ENCODE peak calls at places on chromosome 22, in seven cellular contexts. D is substantia nigra; F is osteoblast; L is activated CD4-positive, alpha-beta memory T cell treated with anti-CD3 and anti-CD28 coated beads, Interleukin-2, amount 10 ng/mL, durations not matched to agents 7 days and 5 days; E is midbrain; Z is brain microvascular endothelial cell; H is fibroblast of pulmonary artery. X is an unnamed sample.

GRCh38 chr22:45934659-45935341 is 42.2 kb downstream of the WNT7B start:
- DNase-seq in D (no peak), F (peak; percentile 100), L (no peak), E (no peak), Z (peak; percentile 67), H (peak; percentile 57), X (peak; percentile 65)

GRCh38 chr22:21942407-21942895 is 10.2 kb downstream of the PPM1F start:
- DNase-seq in D (peak; percentile 8), F (peak; percentile 96), L (no peak), E (no peak), Z (peak; percentile 77), H (peak; percentile 89), X (peak; percentile 92)

GRCh38 chr22:37503850-37504249 is 15.4 kb downstream of the CARD10 start:
- DNase-seq in D (no peak), F (no peak), L (no peak), E (no peak), Z (no peak), H (no peak), X (no peak)

GRCh38 chr22:50269573-50270301 is 443 bp downstream of the MAPK11 start:
- DNase-seq in D (no peak), F (peak; percentile 98), L (peak; percentile 65), E (peak; percentile 16), Z (no peak), H (peak; percentile 45), X (peak; percentile 35)

GRCh38 chr22:29994027-29994715 is 86.1 kb upstream of the HORMAD2 start:
- DNase-seq in D (no peak), F (peak; percentile 83), L (no peak), E (no peak), Z (peak; percentile 79), H (peak; percentile 48), X (peak; percentile 47)

GRCh38 chr22:30444632-30445437 is 19.3 kb downstream of the MTFP1 start:
- DNase-seq in D (peak; percentile 37), F (peak; percentile 97), L (peak; percentile 69), E (peak; percentile 71), Z (peak; percentile 67), H (peak; percentile 67), X (peak; percentile 58)

GRCh38 chr22:38336699-38337098 is 19.5 kb upstream of the CSNK1E start:
- DNase-seq in D (no peak), F (no peak), L (no peak), E (no peak), Z (no peak), H (no peak), X (no peak)

GRCh38 chr22:44444341-44445306 is 53.4 kb downstream of the RTL6 start:
- DNase-seq in D (no peak), F (peak; percentile 58), L (no peak), E (no peak), Z (no peak), H (no peak), X (no peak)

GRCh38 chr22:31080164-31080847 is 812 bp upstream of the SMTN start:
- DNase-seq in D (no peak), F (peak; percentile 39), L (no peak), E (no peak), Z (no peak), H (no peak), X (no peak)

GRCh38 chr22:46791201-46791731 is 28.8 kb downstream of the TBC1D22A start:
- DNase-seq in D (peak; percentile 59), F (peak; percentile 98), L (peak; percentile 85), E (peak; percentile 43), Z (peak; percentile 75), H (peak; percentile 33), X (peak; percentile 59)

GRCh38 chr22:35839811-35840739 is 122.4 kb downstream of the APOL5 start:
- DNase-seq in D (peak; percentile 31), F (peak; percentile 78), L (no peak), E (peak; percentile 59), Z (peak; percentile 95), H (peak; percentile 98), X (peak; percentile 97)

GRCh38 chr22:46119093-46119728 is 31.1 kb upstream of the PPARA start:
- DNase-seq in D (no peak), F (peak; percentile 95), L (no peak), E (no peak), Z (no peak), H (no peak), X (no peak)

GRCh38 chr22:31055322-31056159 is 25.6 kb upstream of the SMTN start:
- DNase-seq in D (peak; percentile 52), F (peak; percentile 96), L (no peak), E (peak; percentile 29), Z (peak; percentile 97), H (peak; percentile 99), X (peak; percentile 97)

GRCh38 chr22:28600546-28601143 is 79.0 kb downstream of the TTC28 start:
- DNase-seq in D (no peak), F (no peak), L (no peak), E (peak; percentile 76), Z (peak; percentile 28), H (peak; percentile 82), X (peak; percentile 84)

GRCh38 chr22:19442166-19442565 is 5.3 kb downstream of the C22orf39 start:
- DNase-seq in D (no peak), F (no peak), L (no peak), E (no peak), Z (no peak), H (no peak), X (no peak)

GRCh38 chr22:45999379-45999971 is 22.5 kb upstream of the WNT7B start:
- DNase-seq in D (no peak), F (peak; percentile 82), L (no peak), E (no peak), Z (no peak), H (no peak), X (no peak)

GRCh38 chr22:29700206-29700948 is 19.4 kb upstream of the CABP7 start:
- DNase-seq in D (no peak), F (peak; percentile 93), L (no peak), E (no peak), Z (no peak), H (no peak), X (peak; percentile 11)

GRCh38 chr22:44455151-44455962 is 42.7 kb downstream of the RTL6 start:
- DNase-seq in D (no peak), F (no peak), L (peak; percentile 58), E (no peak), Z (no peak), H (no peak), X (no peak)

GRCh38 chr22:45600791-45601730 is 70.6 kb upstream of the ATXN10 start:
- DNase-seq in D (no peak), F (peak; percentile 73), L (no peak), E (no peak), Z (no peak), H (peak; percentile 76), X (peak; percentile 72)